ENCODE peak calls at places on chromosomes 5 and 9, in seven cellular contexts. One of them, this sample, is unnamed.

GRCh38 chr5:9513825-9514224 is 32.0 kb downstream of the SEMA5A start:
- DNase-seq in astrocyte: no peak
- DNase-seq in cardiac muscle cell: peak
- DNase-seq in A549: no peak
- DNase-seq in Peyer's patch: no peak
- DNase-seq in hepatocyte: peak
- DNase-seq in NB4: no peak
- DNase-seq in this sample: peak

GRCh38 chr9:32348289-32348688 is 36.2 kb upstream of the ACO1 start:
- DNase-seq in cardiac muscle cell: peak
- DNase-seq in hepatocyte: no peak
- DNase-seq in Peyer's patch: no peak
- DNase-seq in astrocyte: peak
- DNase-seq in A549: no peak
- DNase-seq in NB4: no peak
- DNase-seq in this sample: peak

GRCh38 chr5:116947691-116948528 is 373.3 kb upstream of the SEMA6A start:
- DNase-seq in hepatocyte: peak
- DNase-seq in A549: peak
- DNase-seq in Peyer's patch: peak
- DNase-seq in NB4: peak
- DNase-seq in astrocyte: peak
- DNase-seq in cardiac muscle cell: peak
- DNase-seq in this sample: peak

GRCh38 chr5:14168139-14168792 is 25.1 kb downstream of the TRIO start:
- DNase-seq in Peyer's patch: no peak
- DNase-seq in NB4: peak
- DNase-seq in hepatocyte: no peak
- DNase-seq in A549: no peak
- DNase-seq in cardiac muscle cell: peak
- DNase-seq in astrocyte: peak
- DNase-seq in this sample: no peak

GRCh38 chr5:175383350-175383749 is 60.6 kb downstream of the DRD1 start:
- DNase-seq in astrocyte: peak
- DNase-seq in NB4: no peak
- DNase-seq in Peyer's patch: no peak
- DNase-seq in cardiac muscle cell: no peak
- DNase-seq in A549: no peak
- DNase-seq in hepatocyte: no peak
- DNase-seq in this sample: no peak

GRCh38 chr9:131394464-131395026 is 659 bp downstream of the PRRC2B start:
- DNase-seq in cardiac muscle cell: peak
- DNase-seq in astrocyte: no peak
- DNase-seq in Peyer's patch: peak
- DNase-seq in hepatocyte: peak
- DNase-seq in NB4: peak
- DNase-seq in A549: no peak
- DNase-seq in this sample: peak

GRCh38 chr5:66621146-66621545 is 25.0 kb downstream of the MAST4 start:
- DNase-seq in NB4: no peak
- DNase-seq in Peyer's patch: no peak
- DNase-seq in hepatocyte: no peak
- DNase-seq in A549: no peak
- DNase-seq in cardiac muscle cell: no peak
- DNase-seq in astrocyte: peak
- DNase-seq in this sample: peak

GRCh38 chr5:120239076-120239475 is 225.0 kb upstream of the PRR16 start:
- DNase-seq in NB4: no peak
- DNase-seq in Peyer's patch: no peak
- DNase-seq in cardiac muscle cell: no peak
- DNase-seq in A549: no peak
- DNase-seq in astrocyte: no peak
- DNase-seq in hepatocyte: no peak
- DNase-seq in this sample: no peak

GRCh38 chr9:109110326-109111014 is 9.3 kb downstream of the TMEM245 start:
- DNase-seq in astrocyte: peak
- DNase-seq in A549: no peak
- DNase-seq in hepatocyte: no peak
- DNase-seq in Peyer's patch: no peak
- DNase-seq in NB4: no peak
- DNase-seq in cardiac muscle cell: peak
- DNase-seq in this sample: peak

GRCh38 chr5:123527190-123527589 is 15.2 kb downstream of the CSNK1G3 start:
- DNase-seq in hepatocyte: no peak
- DNase-seq in Peyer's patch: no peak
- DNase-seq in NB4: no peak
- DNase-seq in A549: no peak
- DNase-seq in cardiac muscle cell: no peak
- DNase-seq in astrocyte: no peak
- DNase-seq in this sample: no peak

GRCh38 chr9:134055981-134056461 is 11.8 kb downstream of the BRD3 start:
- DNase-seq in A549: peak
- DNase-seq in cardiac muscle cell: peak
- DNase-seq in astrocyte: peak
- DNase-seq in hepatocyte: peak
- DNase-seq in NB4: no peak
- DNase-seq in Peyer's patch: peak
- DNase-seq in this sample: peak

GRCh38 chr9:128435611-128436010 is 15.0 kb downstream of the CERCAM start:
- DNase-seq in astrocyte: no peak
- DNase-seq in hepatocyte: no peak
- DNase-seq in A549: no peak
- DNase-seq in NB4: no peak
- DNase-seq in Peyer's patch: no peak
- DNase-seq in cardiac muscle cell: no peak
- DNase-seq in this sample: no peak

GRCh38 chr5:34007116-34007674 is 655 bp downstream of the AMACR start:
- DNase-seq in hepatocyte: no peak
- DNase-seq in astrocyte: no peak
- DNase-seq in cardiac muscle cell: peak
- DNase-seq in A549: peak
- DNase-seq in NB4: peak
- DNase-seq in Peyer's patch: peak
- DNase-seq in this sample: peak

GRCh38 chr9:1766042-1766441 is 249.1 kb upstream of the SMARCA2 start:
- DNase-seq in Peyer's patch: no peak
- DNase-seq in hepatocyte: no peak
- DNase-seq in cardiac muscle cell: no peak
- DNase-seq in NB4: no peak
- DNase-seq in astrocyte: no peak
- DNase-seq in A549: no peak
- DNase-seq in this sample: no peak

GRCh38 chr5:168947212-168947868 is 353.6 kb downstream of the SLIT3 start:
- DNase-seq in Peyer's patch: peak
- DNase-seq in A549: peak
- DNase-seq in NB4: peak
- DNase-seq in cardiac muscle cell: peak
- DNase-seq in hepatocyte: peak
- DNase-seq in astrocyte: no peak
- DNase-seq in this sample: peak

GRCh38 chr5:55232194-55232984 is 1.0 kb downstream of the CCNO start:
- DNase-seq in cardiac muscle cell: peak
- DNase-seq in A549: peak
- DNase-seq in hepatocyte: peak
- DNase-seq in Peyer's patch: peak
- DNase-seq in astrocyte: no peak
- DNase-seq in NB4: no peak
- DNase-seq in this sample: no peak

GRCh38 chr5:55230086-55230629 is 3.0 kb upstream of the MCIDAS start:
- DNase-seq in NB4: no peak
- DNase-seq in astrocyte: no peak
- DNase-seq in cardiac muscle cell: no peak
- DNase-seq in A549: no peak
- DNase-seq in Peyer's patch: no peak
- DNase-seq in hepatocyte: no peak
- DNase-seq in this sample: no peak

GRCh38 chr5:55232985-55233928 is at the start of gene CCNO:
- DNase-seq in Peyer's patch: peak
- DNase-seq in A549: peak
- DNase-seq in hepatocyte: peak
- DNase-seq in NB4: peak
- DNase-seq in astrocyte: peak
- DNase-seq in cardiac muscle cell: peak
- DNase-seq in this sample: peak

GRCh38 chr5:55231029-55231475 is 2.4 kb downstream of the CCNO start:
- DNase-seq in A549: no peak
- DNase-seq in NB4: no peak
- DNase-seq in hepatocyte: no peak
- DNase-seq in Peyer's patch: no peak
- DNase-seq in cardiac muscle cell: no peak
- DNase-seq in astrocyte: no peak
- DNase-seq in this sample: no peak

GRCh38 chr5:55231476-55232193 is 1.8 kb downstream of the CCNO start:
- DNase-seq in hepatocyte: peak
- DNase-seq in Peyer's patch: no peak
- DNase-seq in A549: no peak
- DNase-seq in NB4: peak
- DNase-seq in astrocyte: no peak
- DNase-seq in cardiac muscle cell: peak
- DNase-seq in this sample: no peak
- H3K4me3 ChIP-seq in hepatocyte: no peak
- H3K4me3 ChIP-seq in Peyer's patch: peak
- H3K4me3 ChIP-seq in A549: peak
- H3K4me3 ChIP-seq in NB4: peak
- H3K4me3 ChIP-seq in astrocyte: no peak
- H3K4me3 ChIP-seq in cardiac muscle cell: peak
- H3K4me3 ChIP-seq in this sample: no peak

DNA sequence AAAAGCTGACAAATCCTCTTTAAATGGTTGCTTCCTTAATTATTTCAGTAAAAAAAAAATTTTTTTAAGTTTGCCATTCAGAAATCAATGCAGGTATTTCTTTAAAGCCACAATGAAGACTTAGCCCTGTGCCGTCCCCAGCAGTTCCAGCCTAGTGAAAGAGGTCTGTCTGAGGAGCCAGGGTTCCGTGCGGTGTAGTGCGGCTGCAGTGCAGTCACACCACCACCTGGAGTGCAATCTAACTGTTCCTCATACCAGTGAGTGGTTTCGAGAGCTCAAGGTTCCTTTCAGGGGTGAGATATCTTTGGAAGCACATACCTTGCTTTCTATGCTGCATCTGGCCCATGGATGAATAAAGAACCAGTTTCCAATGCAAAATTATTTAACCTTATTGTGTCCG is 87.5 kb downstream of the FANCC start:
- DNase-seq in hepatocyte: peak
- DNase-seq in astrocyte: no peak
- DNase-seq in cardiac muscle cell: no peak
- DNase-seq in Peyer's patch: no peak
- DNase-seq in NB4: no peak
- DNase-seq in A549: no peak
- DNase-seq in this sample: no peak
- TF ChIP-seq CTCF in hepatocyte: no peak
- TF ChIP-seq CTCF in astrocyte: no peak
- TF ChIP-seq CTCF in cardiac muscle cell: no peak
- TF ChIP-seq CTCF in Peyer's patch: no peak
- TF ChIP-seq CTCF in NB4: peak
- TF ChIP-seq CTCF in A549: no peak
- TF ChIP-seq CTCF in this sample: no peak

DNA sequence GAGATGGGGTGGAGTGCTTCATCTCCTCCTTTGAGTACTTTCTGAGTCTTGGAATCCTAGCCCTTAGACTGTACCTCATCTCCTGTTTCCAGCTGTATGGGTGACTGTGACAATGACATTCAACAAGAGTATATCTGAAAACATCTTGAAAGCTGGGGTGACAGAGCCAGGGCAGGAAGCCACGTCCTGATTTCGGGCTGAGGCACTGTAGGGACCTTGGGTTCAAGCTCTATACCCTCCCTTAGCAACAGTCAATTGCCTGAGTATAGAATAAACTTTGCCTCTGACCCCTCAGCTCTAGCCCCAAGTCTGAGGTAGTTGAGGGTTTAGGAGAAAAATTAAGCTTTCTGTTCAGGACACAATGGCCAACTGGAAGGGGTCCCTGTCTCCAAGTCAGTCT is 6.3 kb downstream of the FOXE1 start:
- DNase-seq in NB4: no peak
- DNase-seq in Peyer's patch: no peak
- DNase-seq in astrocyte: no peak
- DNase-seq in cardiac muscle cell: no peak
- DNase-seq in A549: no peak
- DNase-seq in hepatocyte: no peak
- DNase-seq in this sample: no peak
- H3K4me3 ChIP-seq in NB4: no peak
- H3K4me3 ChIP-seq in Peyer's patch: no peak
- H3K4me3 ChIP-seq in astrocyte: no peak
- H3K4me3 ChIP-seq in cardiac muscle cell: no peak
- H3K4me3 ChIP-seq in A549: no peak
- H3K4me3 ChIP-seq in hepatocyte: no peak
- H3K4me3 ChIP-seq in this sample: no peak

DNA sequence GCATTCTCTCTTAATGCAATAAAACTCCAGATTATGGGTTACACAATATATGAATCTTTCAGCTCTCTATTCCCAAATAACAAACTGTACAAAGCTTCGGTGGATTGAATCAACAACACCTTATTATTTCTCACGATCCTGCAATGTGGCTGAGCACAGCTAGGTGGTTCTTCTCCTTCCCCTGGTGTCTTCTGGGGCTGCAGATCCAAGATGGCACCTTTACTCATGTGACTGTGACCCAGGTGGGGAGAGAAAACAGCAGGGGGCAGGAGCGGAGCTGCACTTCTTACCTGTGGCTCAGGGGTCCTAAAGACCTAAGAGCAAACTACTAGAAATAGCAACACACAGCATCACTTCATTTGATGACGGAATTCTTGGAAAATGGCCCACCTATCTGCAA is 233.1 kb downstream of the IRX1 start:
- DNase-seq in hepatocyte: no peak
- DNase-seq in NB4: no peak
- DNase-seq in Peyer's patch: no peak
- DNase-seq in cardiac muscle cell: no peak
- DNase-seq in astrocyte: no peak
- DNase-seq in A549: no peak
- DNase-seq in this sample: no peak
- TF ChIP-seq CTCF in hepatocyte: no peak
- TF ChIP-seq CTCF in NB4: no peak
- TF ChIP-seq CTCF in Peyer's patch: no peak
- TF ChIP-seq CTCF in cardiac muscle cell: no peak
- TF ChIP-seq CTCF in astrocyte: no peak
- TF ChIP-seq CTCF in A549: no peak
- TF ChIP-seq CTCF in this sample: no peak

GRCh38 chr9:3692606-3693005 is 166.8 kb upstream of the RFX3 start:
- DNase-seq in Peyer's patch: no peak
- DNase-seq in hepatocyte: no peak
- DNase-seq in A549: no peak
- DNase-seq in astrocyte: no peak
- DNase-seq in cardiac muscle cell: no peak
- DNase-seq in NB4: peak
- DNase-seq in this sample: no peak

GRCh38 chr9:3687136-3687535 is 161.3 kb upstream of the RFX3 start:
- DNase-seq in astrocyte: no peak
- DNase-seq in NB4: no peak
- DNase-seq in cardiac muscle cell: no peak
- DNase-seq in hepatocyte: no peak
- DNase-seq in Peyer's patch: no peak
- DNase-seq in A549: no peak
- DNase-seq in this sample: no peak

GRCh38 chr9:3689555-3689954 is 163.8 kb upstream of the RFX3 start:
- DNase-seq in cardiac muscle cell: no peak
- DNase-seq in Peyer's patch: no peak
- DNase-seq in NB4: no peak
- DNase-seq in astrocyte: no peak
- DNase-seq in A549: no peak
- DNase-seq in hepatocyte: no peak
- DNase-seq in this sample: no peak
- H3K4me3 ChIP-seq in cardiac muscle cell: no peak
- H3K4me3 ChIP-seq in Peyer's patch: no peak
- H3K4me3 ChIP-seq in NB4: no peak
- H3K4me3 ChIP-seq in astrocyte: no peak
- H3K4me3 ChIP-seq in A549: no peak
- H3K4me3 ChIP-seq in hepatocyte: no peak
- H3K4me3 ChIP-seq in this sample: no peak